ENCODE peak calls at places on chromosomes 7 and 10, in ten cellular contexts. One of them, this sample, is unnamed.

GRCh38 chr10:56231436-56231835 is 129.6 kb downstream of the ZWINT start:
- DNase-seq in hepatocyte: no peak
- DNase-seq in fibroblast of villous mesenchyme: no peak
- DNase-seq in stimulated activated CD4-positive, alpha-beta T cell treated with anti-CD3 and anti-CD28 coated beads, Interleukin-12 subunit alpha, Interleukin-12 subunit beta, amount 100 ng/mL, for 4 hours: no peak
- DNase-seq in activated CD4-positive, alpha-beta T cell treated with anti-CD3 and anti-CD28 coated beads, Interleukin-2, amount 10 ng/mL, durations not matched to agents 7 days and 5 days: no peak
- DNase-seq in activated naive CD8-positive, alpha-beta T cell treated with anti-CD3 and anti-CD28 coated beads, Interleukin-2, amount 50 U/mL, for 24 hours: no peak
- DNase-seq in NCI-H345: no peak
- DNase-seq in EH: no peak
- DNase-seq in lower leg skin: no peak
- DNase-seq in NCI-H774: no peak
- DNase-seq in this sample: no peak

GRCh38 chr10:99450156-99450555 is 19.7 kb upstream of the GOT1 start:
- DNase-seq in hepatocyte: no peak
- DNase-seq in fibroblast of villous mesenchyme: peak
- DNase-seq in stimulated activated CD4-positive, alpha-beta T cell treated with anti-CD3 and anti-CD28 coated beads, Interleukin-12 subunit alpha, Interleukin-12 subunit beta, amount 100 ng/mL, for 4 hours: no peak
- DNase-seq in activated CD4-positive, alpha-beta T cell treated with anti-CD3 and anti-CD28 coated beads, Interleukin-2, amount 10 ng/mL, durations not matched to agents 7 days and 5 days: no peak
- DNase-seq in activated naive CD8-positive, alpha-beta T cell treated with anti-CD3 and anti-CD28 coated beads, Interleukin-2, amount 50 U/mL, for 24 hours: no peak
- DNase-seq in NCI-H345: no peak
- DNase-seq in EH: no peak
- DNase-seq in lower leg skin: no peak
- DNase-seq in NCI-H774: no peak
- DNase-seq in this sample: no peak

GRCh38 chr7:116577320-116577871 is 52.6 kb downstream of the CAV1 start:
- DNase-seq in hepatocyte: no peak
- DNase-seq in fibroblast of villous mesenchyme: no peak
- DNase-seq in stimulated activated CD4-positive, alpha-beta T cell treated with anti-CD3 and anti-CD28 coated beads, Interleukin-12 subunit alpha, Interleukin-12 subunit beta, amount 100 ng/mL, for 4 hours: no peak
- DNase-seq in activated CD4-positive, alpha-beta T cell treated with anti-CD3 and anti-CD28 coated beads, Interleukin-2, amount 10 ng/mL, durations not matched to agents 7 days and 5 days: no peak
- DNase-seq in activated naive CD8-positive, alpha-beta T cell treated with anti-CD3 and anti-CD28 coated beads, Interleukin-2, amount 50 U/mL, for 24 hours: no peak
- DNase-seq in NCI-H345: no peak
- DNase-seq in EH: no peak
- DNase-seq in lower leg skin: no peak
- DNase-seq in NCI-H774: no peak
- DNase-seq in this sample: no peak

GRCh38 chr10:18566177-18566576 is 85.2 kb downstream of the NSUN6 start:
- DNase-seq in hepatocyte: no peak
- DNase-seq in fibroblast of villous mesenchyme: no peak
- DNase-seq in stimulated activated CD4-positive, alpha-beta T cell treated with anti-CD3 and anti-CD28 coated beads, Interleukin-12 subunit alpha, Interleukin-12 subunit beta, amount 100 ng/mL, for 4 hours: no peak
- DNase-seq in activated CD4-positive, alpha-beta T cell treated with anti-CD3 and anti-CD28 coated beads, Interleukin-2, amount 10 ng/mL, durations not matched to agents 7 days and 5 days: no peak
- DNase-seq in activated naive CD8-positive, alpha-beta T cell treated with anti-CD3 and anti-CD28 coated beads, Interleukin-2, amount 50 U/mL, for 24 hours: no peak
- DNase-seq in NCI-H345: no peak
- DNase-seq in EH: no peak
- DNase-seq in lower leg skin: no peak
- DNase-seq in NCI-H774: no peak
- DNase-seq in this sample: no peak

GRCh38 chr7:45098983-45099839 is 10.4 kb upstream of the NACAD start:
- DNase-seq in hepatocyte: no peak
- DNase-seq in fibroblast of villous mesenchyme: no peak
- DNase-seq in stimulated activated CD4-positive, alpha-beta T cell treated with anti-CD3 and anti-CD28 coated beads, Interleukin-12 subunit alpha, Interleukin-12 subunit beta, amount 100 ng/mL, for 4 hours: no peak
- DNase-seq in activated CD4-positive, alpha-beta T cell treated with anti-CD3 and anti-CD28 coated beads, Interleukin-2, amount 10 ng/mL, durations not matched to agents 7 days and 5 days: no peak
- DNase-seq in activated naive CD8-positive, alpha-beta T cell treated with anti-CD3 and anti-CD28 coated beads, Interleukin-2, amount 50 U/mL, for 24 hours: no peak
- DNase-seq in NCI-H345: no peak
- DNase-seq in EH: no peak
- DNase-seq in lower leg skin: no peak
- DNase-seq in NCI-H774: no peak
- DNase-seq in this sample: no peak

GRCh38 chr10:130409931-130410330 is 273.7 kb downstream of the GLRX3 start:
- DNase-seq in hepatocyte: no peak
- DNase-seq in fibroblast of villous mesenchyme: no peak
- DNase-seq in stimulated activated CD4-positive, alpha-beta T cell treated with anti-CD3 and anti-CD28 coated beads, Interleukin-12 subunit alpha, Interleukin-12 subunit beta, amount 100 ng/mL, for 4 hours: no peak
- DNase-seq in activated CD4-positive, alpha-beta T cell treated with anti-CD3 and anti-CD28 coated beads, Interleukin-2, amount 10 ng/mL, durations not matched to agents 7 days and 5 days: no peak
- DNase-seq in activated naive CD8-positive, alpha-beta T cell treated with anti-CD3 and anti-CD28 coated beads, Interleukin-2, amount 50 U/mL, for 24 hours: no peak
- DNase-seq in NCI-H345: no peak
- DNase-seq in EH: no peak
- DNase-seq in lower leg skin: no peak
- DNase-seq in NCI-H774: no peak
- DNase-seq in this sample: no peak

GRCh38 chr7:136234040-136234439 is 256.9 kb upstream of the MTPN start:
- DNase-seq in hepatocyte: no peak
- DNase-seq in fibroblast of villous mesenchyme: no peak
- DNase-seq in stimulated activated CD4-positive, alpha-beta T cell treated with anti-CD3 and anti-CD28 coated beads, Interleukin-12 subunit alpha, Interleukin-12 subunit beta, amount 100 ng/mL, for 4 hours: no peak
- DNase-seq in activated CD4-positive, alpha-beta T cell treated with anti-CD3 and anti-CD28 coated beads, Interleukin-2, amount 10 ng/mL, durations not matched to agents 7 days and 5 days: no peak
- DNase-seq in activated naive CD8-positive, alpha-beta T cell treated with anti-CD3 and anti-CD28 coated beads, Interleukin-2, amount 50 U/mL, for 24 hours: no peak
- DNase-seq in NCI-H345: no peak
- DNase-seq in EH: peak
- DNase-seq in lower leg skin: no peak
- DNase-seq in NCI-H774: no peak
- DNase-seq in this sample: no peak

GRCh38 chr10:76453328-76453727 is 1021.9 kb downstream of the LRMDA start:
- DNase-seq in hepatocyte: no peak
- DNase-seq in fibroblast of villous mesenchyme: peak
- DNase-seq in stimulated activated CD4-positive, alpha-beta T cell treated with anti-CD3 and anti-CD28 coated beads, Interleukin-12 subunit alpha, Interleukin-12 subunit beta, amount 100 ng/mL, for 4 hours: no peak
- DNase-seq in activated CD4-positive, alpha-beta T cell treated with anti-CD3 and anti-CD28 coated beads, Interleukin-2, amount 10 ng/mL, durations not matched to agents 7 days and 5 days: no peak
- DNase-seq in activated naive CD8-positive, alpha-beta T cell treated with anti-CD3 and anti-CD28 coated beads, Interleukin-2, amount 50 U/mL, for 24 hours: no peak
- DNase-seq in NCI-H345: no peak
- DNase-seq in EH: peak
- DNase-seq in lower leg skin: no peak
- DNase-seq in NCI-H774: no peak
- DNase-seq in this sample: no peak

GRCh38 chr10:61447127-61447526 is 6.1 kb downstream of the TMEM26 start:
- DNase-seq in hepatocyte: no peak
- DNase-seq in fibroblast of villous mesenchyme: no peak
- DNase-seq in stimulated activated CD4-positive, alpha-beta T cell treated with anti-CD3 and anti-CD28 coated beads, Interleukin-12 subunit alpha, Interleukin-12 subunit beta, amount 100 ng/mL, for 4 hours: no peak
- DNase-seq in activated CD4-positive, alpha-beta T cell treated with anti-CD3 and anti-CD28 coated beads, Interleukin-2, amount 10 ng/mL, durations not matched to agents 7 days and 5 days: no peak
- DNase-seq in activated naive CD8-positive, alpha-beta T cell treated with anti-CD3 and anti-CD28 coated beads, Interleukin-2, amount 50 U/mL, for 24 hours: no peak
- DNase-seq in NCI-H345: no peak
- DNase-seq in EH: no peak
- DNase-seq in lower leg skin: no peak
- DNase-seq in NCI-H774: no peak
- DNase-seq in this sample: no peak

GRCh38 chr7:76354981-76355730 is 3.6 kb downstream of the YWHAG start:
- DNase-seq in hepatocyte: no peak
- DNase-seq in fibroblast of villous mesenchyme: no peak
- DNase-seq in stimulated activated CD4-positive, alpha-beta T cell treated with anti-CD3 and anti-CD28 coated beads, Interleukin-12 subunit alpha, Interleukin-12 subunit beta, amount 100 ng/mL, for 4 hours: no peak
- DNase-seq in activated CD4-positive, alpha-beta T cell treated with anti-CD3 and anti-CD28 coated beads, Interleukin-2, amount 10 ng/mL, durations not matched to agents 7 days and 5 days: no peak
- DNase-seq in activated naive CD8-positive, alpha-beta T cell treated with anti-CD3 and anti-CD28 coated beads, Interleukin-2, amount 50 U/mL, for 24 hours: no peak
- DNase-seq in NCI-H345: no peak
- DNase-seq in EH: no peak
- DNase-seq in lower leg skin: no peak
- DNase-seq in NCI-H774: no peak
- DNase-seq in this sample: no peak

GRCh38 chr10:78267598-78267997 is 233.9 kb downstream of the RPS24 start:
- DNase-seq in hepatocyte: peak
- DNase-seq in fibroblast of villous mesenchyme: peak
- DNase-seq in stimulated activated CD4-positive, alpha-beta T cell treated with anti-CD3 and anti-CD28 coated beads, Interleukin-12 subunit alpha, Interleukin-12 subunit beta, amount 100 ng/mL, for 4 hours: no peak
- DNase-seq in activated CD4-positive, alpha-beta T cell treated with anti-CD3 and anti-CD28 coated beads, Interleukin-2, amount 10 ng/mL, durations not matched to agents 7 days and 5 days: no peak
- DNase-seq in activated naive CD8-positive, alpha-beta T cell treated with anti-CD3 and anti-CD28 coated beads, Interleukin-2, amount 50 U/mL, for 24 hours: no peak
- DNase-seq in NCI-H345: no peak
- DNase-seq in EH: peak
- DNase-seq in lower leg skin: no peak
- DNase-seq in NCI-H774: no peak
- DNase-seq in this sample: no peak

GRCh38 chr7:138726288-138726687 is 25.1 kb upstream of the SVOPL start:
- DNase-seq in hepatocyte: no peak
- DNase-seq in fibroblast of villous mesenchyme: no peak
- DNase-seq in stimulated activated CD4-positive, alpha-beta T cell treated with anti-CD3 and anti-CD28 coated beads, Interleukin-12 subunit alpha, Interleukin-12 subunit beta, amount 100 ng/mL, for 4 hours: no peak
- DNase-seq in activated CD4-positive, alpha-beta T cell treated with anti-CD3 and anti-CD28 coated beads, Interleukin-2, amount 10 ng/mL, durations not matched to agents 7 days and 5 days: no peak
- DNase-seq in activated naive CD8-positive, alpha-beta T cell treated with anti-CD3 and anti-CD28 coated beads, Interleukin-2, amount 50 U/mL, for 24 hours: no peak
- DNase-seq in NCI-H345: no peak
- DNase-seq in EH: no peak
- DNase-seq in lower leg skin: no peak
- DNase-seq in NCI-H774: no peak
- DNase-seq in this sample: no peak

GRCh38 chr10:132901351-132901750 is 41.0 kb downstream of the CFAP46 start:
- DNase-seq in hepatocyte: no peak
- DNase-seq in fibroblast of villous mesenchyme: no peak
- DNase-seq in stimulated activated CD4-positive, alpha-beta T cell treated with anti-CD3 and anti-CD28 coated beads, Interleukin-12 subunit alpha, Interleukin-12 subunit beta, amount 100 ng/mL, for 4 hours: no peak
- DNase-seq in activated CD4-positive, alpha-beta T cell treated with anti-CD3 and anti-CD28 coated beads, Interleukin-2, amount 10 ng/mL, durations not matched to agents 7 days and 5 days: no peak
- DNase-seq in activated naive CD8-positive, alpha-beta T cell treated with anti-CD3 and anti-CD28 coated beads, Interleukin-2, amount 50 U/mL, for 24 hours: no peak
- DNase-seq in NCI-H345: no peak
- DNase-seq in EH: no peak
- DNase-seq in lower leg skin: no peak
- DNase-seq in NCI-H774: no peak
- DNase-seq in this sample: no peak

GRCh38 chr10:17144757-17145156 is 15.1 kb upstream of the CUBN start:
- DNase-seq in hepatocyte: no peak
- DNase-seq in fibroblast of villous mesenchyme: no peak
- DNase-seq in stimulated activated CD4-positive, alpha-beta T cell treated with anti-CD3 and anti-CD28 coated beads, Interleukin-12 subunit alpha, Interleukin-12 subunit beta, amount 100 ng/mL, for 4 hours: peak
- DNase-seq in activated CD4-positive, alpha-beta T cell treated with anti-CD3 and anti-CD28 coated beads, Interleukin-2, amount 10 ng/mL, durations not matched to agents 7 days and 5 days: peak
- DNase-seq in activated naive CD8-positive, alpha-beta T cell treated with anti-CD3 and anti-CD28 coated beads, Interleukin-2, amount 50 U/mL, for 24 hours: peak
- DNase-seq in NCI-H345: no peak
- DNase-seq in EH: no peak
- DNase-seq in lower leg skin: no peak
- DNase-seq in NCI-H774: no peak
- DNase-seq in this sample: no peak

GRCh38 chr7:102875700-102876192 is 37.1 kb upstream of the LRRC17 start:
- DNase-seq in hepatocyte: peak
- DNase-seq in fibroblast of villous mesenchyme: peak
- DNase-seq in stimulated activated CD4-positive, alpha-beta T cell treated with anti-CD3 and anti-CD28 coated beads, Interleukin-12 subunit alpha, Interleukin-12 subunit beta, amount 100 ng/mL, for 4 hours: peak
- DNase-seq in activated CD4-positive, alpha-beta T cell treated with anti-CD3 and anti-CD28 coated beads, Interleukin-2, amount 10 ng/mL, durations not matched to agents 7 days and 5 days: peak
- DNase-seq in activated naive CD8-positive, alpha-beta T cell treated with anti-CD3 and anti-CD28 coated beads, Interleukin-2, amount 50 U/mL, for 24 hours: peak
- DNase-seq in NCI-H345: no peak
- DNase-seq in EH: peak
- DNase-seq in lower leg skin: no peak
- DNase-seq in NCI-H774: no peak
- DNase-seq in this sample: no peak

GRCh38 chr7:4882169-4882741 is 1.3 kb downstream of the RADIL start:
- DNase-seq in hepatocyte: peak
- DNase-seq in fibroblast of villous mesenchyme: peak
- DNase-seq in stimulated activated CD4-positive, alpha-beta T cell treated with anti-CD3 and anti-CD28 coated beads, Interleukin-12 subunit alpha, Interleukin-12 subunit beta, amount 100 ng/mL, for 4 hours: no peak
- DNase-seq in activated CD4-positive, alpha-beta T cell treated with anti-CD3 and anti-CD28 coated beads, Interleukin-2, amount 10 ng/mL, durations not matched to agents 7 days and 5 days: no peak
- DNase-seq in activated naive CD8-positive, alpha-beta T cell treated with anti-CD3 and anti-CD28 coated beads, Interleukin-2, amount 50 U/mL, for 24 hours: no peak
- DNase-seq in NCI-H345: no peak
- DNase-seq in EH: peak
- DNase-seq in lower leg skin: peak
- DNase-seq in NCI-H774: no peak
- DNase-seq in this sample: peak

GRCh38 chr7:69651101-69651590 is 52.9 kb downstream of the AUTS2 start:
- DNase-seq in hepatocyte: no peak
- DNase-seq in fibroblast of villous mesenchyme: no peak
- DNase-seq in stimulated activated CD4-positive, alpha-beta T cell treated with anti-CD3 and anti-CD28 coated beads, Interleukin-12 subunit alpha, Interleukin-12 subunit beta, amount 100 ng/mL, for 4 hours: no peak
- DNase-seq in activated CD4-positive, alpha-beta T cell treated with anti-CD3 and anti-CD28 coated beads, Interleukin-2, amount 10 ng/mL, durations not matched to agents 7 days and 5 days: no peak
- DNase-seq in activated naive CD8-positive, alpha-beta T cell treated with anti-CD3 and anti-CD28 coated beads, Interleukin-2, amount 50 U/mL, for 24 hours: no peak
- DNase-seq in NCI-H345: no peak
- DNase-seq in EH: no peak
- DNase-seq in lower leg skin: no peak
- DNase-seq in NCI-H774: no peak
- DNase-seq in this sample: no peak

GRCh38 chr7:20158684-20159083 is 58.5 kb downstream of the MACC1 start:
- DNase-seq in hepatocyte: no peak
- DNase-seq in fibroblast of villous mesenchyme: peak
- DNase-seq in stimulated activated CD4-positive, alpha-beta T cell treated with anti-CD3 and anti-CD28 coated beads, Interleukin-12 subunit alpha, Interleukin-12 subunit beta, amount 100 ng/mL, for 4 hours: no peak
- DNase-seq in activated CD4-positive, alpha-beta T cell treated with anti-CD3 and anti-CD28 coated beads, Interleukin-2, amount 10 ng/mL, durations not matched to agents 7 days and 5 days: no peak
- DNase-seq in activated naive CD8-positive, alpha-beta T cell treated with anti-CD3 and anti-CD28 coated beads, Interleukin-2, amount 50 U/mL, for 24 hours: no peak
- DNase-seq in NCI-H345: peak
- DNase-seq in EH: no peak
- DNase-seq in lower leg skin: no peak
- DNase-seq in NCI-H774: no peak
- DNase-seq in this sample: no peak

GRCh38 chr7:22444181-22444966 is 55.6 kb downstream of the STEAP1B start:
- DNase-seq in hepatocyte: no peak
- DNase-seq in fibroblast of villous mesenchyme: no peak
- DNase-seq in stimulated activated CD4-positive, alpha-beta T cell treated with anti-CD3 and anti-CD28 coated beads, Interleukin-12 subunit alpha, Interleukin-12 subunit beta, amount 100 ng/mL, for 4 hours: no peak
- DNase-seq in activated CD4-positive, alpha-beta T cell treated with anti-CD3 and anti-CD28 coated beads, Interleukin-2, amount 10 ng/mL, durations not matched to agents 7 days and 5 days: no peak
- DNase-seq in activated naive CD8-positive, alpha-beta T cell treated with anti-CD3 and anti-CD28 coated beads, Interleukin-2, amount 50 U/mL, for 24 hours: no peak
- DNase-seq in NCI-H345: peak
- DNase-seq in EH: no peak
- DNase-seq in lower leg skin: no peak
- DNase-seq in NCI-H774: no peak
- DNase-seq in this sample: no peak

GRCh38 chr10:49643296-49644034 is 29.6 kb downstream of the CHAT start:
- DNase-seq in hepatocyte: no peak
- DNase-seq in fibroblast of villous mesenchyme: no peak
- DNase-seq in stimulated activated CD4-positive, alpha-beta T cell treated with anti-CD3 and anti-CD28 coated beads, Interleukin-12 subunit alpha, Interleukin-12 subunit beta, amount 100 ng/mL, for 4 hours: no peak
- DNase-seq in activated CD4-positive, alpha-beta T cell treated with anti-CD3 and anti-CD28 coated beads, Interleukin-2, amount 10 ng/mL, durations not matched to agents 7 days and 5 days: no peak
- DNase-seq in activated naive CD8-positive, alpha-beta T cell treated with anti-CD3 and anti-CD28 coated beads, Interleukin-2, amount 50 U/mL, for 24 hours: no peak
- DNase-seq in NCI-H345: no peak
- DNase-seq in EH: no peak
- DNase-seq in lower leg skin: no peak
- DNase-seq in NCI-H774: no peak
- DNase-seq in this sample: peak

GRCh38 chr10:91571671-91572070 is 61.2 kb downstream of the PPP1R3C start:
- DNase-seq in hepatocyte: no peak
- DNase-seq in fibroblast of villous mesenchyme: no peak
- DNase-seq in stimulated activated CD4-positive, alpha-beta T cell treated with anti-CD3 and anti-CD28 coated beads, Interleukin-12 subunit alpha, Interleukin-12 subunit beta, amount 100 ng/mL, for 4 hours: no peak
- DNase-seq in activated CD4-positive, alpha-beta T cell treated with anti-CD3 and anti-CD28 coated beads, Interleukin-2, amount 10 ng/mL, durations not matched to agents 7 days and 5 days: no peak
- DNase-seq in activated naive CD8-positive, alpha-beta T cell treated with anti-CD3 and anti-CD28 coated beads, Interleukin-2, amount 50 U/mL, for 24 hours: no peak
- DNase-seq in NCI-H345: no peak
- DNase-seq in EH: peak
- DNase-seq in lower leg skin: no peak
- DNase-seq in NCI-H774: no peak
- DNase-seq in this sample: no peak

GRCh38 chr7:66666313-66666952 is 37.8 kb downstream of the KCTD7 start:
- DNase-seq in hepatocyte: no peak
- DNase-seq in fibroblast of villous mesenchyme: no peak
- DNase-seq in stimulated activated CD4-positive, alpha-beta T cell treated with anti-CD3 and anti-CD28 coated beads, Interleukin-12 subunit alpha, Interleukin-12 subunit beta, amount 100 ng/mL, for 4 hours: no peak
- DNase-seq in activated CD4-positive, alpha-beta T cell treated with anti-CD3 and anti-CD28 coated beads, Interleukin-2, amount 10 ng/mL, durations not matched to agents 7 days and 5 days: no peak
- DNase-seq in activated naive CD8-positive, alpha-beta T cell treated with anti-CD3 and anti-CD28 coated beads, Interleukin-2, amount 50 U/mL, for 24 hours: no peak
- DNase-seq in NCI-H345: no peak
- DNase-seq in EH: no peak
- DNase-seq in lower leg skin: no peak
- DNase-seq in NCI-H774: no peak
- DNase-seq in this sample: peak